ENCODE peak calls at places on chromosomes 4 and X, in five cellular contexts. D is CD4-positive, alpha-beta T cell; X is PC-3; B is OCI-LY7; R is K562. J is an unnamed sample. For H3K9me3, the result is how much of the 10 kb centered on the place peaks cover.

GRCh38 chr4:5982156-5982973 is 35.9 kb downstream of the C4orf50 start:
- DNase-seq in R (no peak), B (no peak), X (no peak), D (no peak), J (no peak)

GRCh38 chr4:21451032-21451431 is 497.5 kb downstream of the KCNIP4 start:
- DNase-seq in B (no peak), X (peak), D (no peak), R (no peak), J (no peak)

GRCh38 chr4:145804134-145804533 is 124.2 kb downstream of the C4orf51 start:
- DNase-seq in D (no peak), X (peak), B (no peak), R (no peak), J (no peak)

GRCh38 chr4:139975830-139976272 is 178.1 kb downstream of the MAML3 start:
- DNase-seq in B (peak), D (no peak), R (no peak), X (peak), J (no peak)

GRCh38 chrX:41981481-41982013 is 58.2 kb upstream of the CASK start:
- DNase-seq in R (peak), D (no peak), B (no peak), X (peak), J (no peak)

GRCh38 chrX:153651540-153652079 is 4.6 kb downstream of the DUSP9 start:
- DNase-seq in X (peak), B (peak), R (no peak), D (no peak), J (no peak)

GRCh38 chr4:5036239-5036638 is 15.0 kb upstream of the STK32B start:
- DNase-seq in R (peak), D (no peak), B (peak), X (peak), J (no peak)

GRCh38 chrX:153598541-153599191 is at the start of gene CCNQ:
- DNase-seq in X (peak), D (no peak), R (peak), B (peak), J (no peak)

GRCh38 chr4:112759313-112759712 is 122.4 kb downstream of the LARP7 start:
- DNase-seq in X (no peak), R (no peak), B (no peak), D (no peak), J (no peak)

GRCh38 chr4:26701095-26701494 is 117.2 kb downstream of the TBC1D19 start:
- DNase-seq in D (no peak), X (no peak), B (no peak), R (no peak), J (no peak)

GRCh38 chr4:107712236-107712635 is 7.8 kb downstream of the PAPSS1 start:
- DNase-seq in B (no peak), R (no peak), X (peak), D (no peak), J (no peak)

GRCh38 chr4:40656221-40656863 is 26.7 kb upstream of the RBM47 start:
- DNase-seq in B (peak), D (no peak), R (no peak), X (no peak), J (no peak)

GRCh38 chr4:104896623-104897296 is 249.9 kb upstream of the TET2 start:
- DNase-seq in B (no peak), R (no peak), D (no peak), X (no peak), J (no peak)

GRCh38 chrX:13868481-13869040 is 51.7 kb upstream of the GPM6B start:
- DNase-seq in X (peak), D (no peak), R (no peak), B (no peak), J (no peak)

GRCh38 chr4:2335729-2336101 is 73.8 kb upstream of the MXD4 start:
- DNase-seq in X (no peak), B (no peak), D (no peak), R (no peak), J (peak)

GRCh38 chr4:118270492-118270891 is 82.3 kb downstream of the PRSS12 start:
- DNase-seq in X (peak), B (peak), D (no peak), R (peak), J (no peak)

GRCh38 chrX:125289209-125289608 is 30.5 kb upstream of the TEX13C start:
- DNase-seq in D (no peak), B (no peak), X (peak), R (no peak), J (no peak)

GRCh38 chr4:175970072-175970471 is 95.6 kb upstream of the WDR17 start:
- DNase-seq in R (no peak), X (no peak), D (no peak), B (no peak), J (no peak)

GRCh38 chrX:95539041-95539440 is 1145.6 kb upstream of the DIAPH2 start:
- DNase-seq in B (no peak), X (no peak), R (no peak), D (no peak), J (no peak)

GRCh38 chrX:7132335-7133035 is 15.0 kb upstream of the STS start:
- DNase-seq in D (no peak), X (peak), B (peak), R (peak), J (peak)

GRCh38 chr4:134727696-134728095 is 526.1 kb upstream of the PABPC4L start:
- DNase-seq in X (no peak), R (no peak), B (no peak), D (no peak), J (no peak)

GRCh38 chr4:125781656-125782055 is 466.9 kb downstream of the FAT4 start:
- DNase-seq in X (no peak), B (no peak), R (no peak), D (no peak), J (no peak)

GRCh38 chr4:72895408-72895807 is 174.1 kb downstream of the COX18 start:
- DNase-seq in B (no peak), D (no peak), X (no peak), R (no peak), J (no peak)

GRCh38 chr4:77958897-77959296 is 96.3 kb downstream of the MRPL1 start:
- DNase-seq in R (no peak), X (no peak), B (no peak), D (no peak), J (no peak)

GRCh38 chr4:92237559-92237958 is 66.2 kb upstream of the GRID2 start:
- DNase-seq in D (no peak), R (no peak), B (no peak), X (no peak), J (no peak)

GRCh38 chrX:25726539-25726938 is 411.6 kb upstream of the MAGEB18 start:
- DNase-seq in B (no peak), D (no peak), R (no peak), X (no peak), J (no peak)

GRCh38 chr4:1367936-1368289 is 20.9 kb downstream of the UVSSA start:
- DNase-seq in B (no peak), D (no peak), R (no peak), X (no peak), J (peak)

GRCh38 chr4:29326004-29326403 is 1394.2 kb upstream of the PCDH7 start:
- DNase-seq in B (no peak), R (no peak), X (no peak), D (no peak), J (no peak)
- H3K9me3 ChIP-seq in B (under half), R (under half), X (under half), D (under half), J (under half)

GRCh38 chr4:147828361-147828760 is 96.5 kb downstream of the ARHGAP10 start:
- DNase-seq in R (no peak), X (peak), B (no peak), D (no peak), J (no peak)
- H3K9me3 ChIP-seq in R (under half), X (under half), B (under half), D (under half), J (under half)

DNA sequence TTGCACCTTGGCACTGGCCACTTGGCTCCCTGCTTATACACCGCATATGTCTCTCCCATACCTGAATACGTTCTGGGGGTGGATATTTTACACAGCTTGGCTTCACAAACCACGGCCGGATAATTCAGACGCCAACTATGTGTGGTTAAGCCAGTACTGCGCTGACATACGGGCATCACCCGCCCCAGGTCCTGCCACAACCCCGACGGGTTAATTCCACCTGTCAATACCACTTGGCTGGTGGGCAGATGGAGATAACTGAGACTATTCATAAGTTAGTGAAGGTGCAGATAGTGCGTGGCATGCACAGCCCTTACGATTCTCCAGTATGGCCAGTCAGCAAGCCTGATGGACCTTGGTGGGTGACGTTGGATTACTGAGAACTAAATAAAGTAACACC is 696.3 kb upstream of the AGA start:
- DNase-seq in B (no peak), D (no peak), X (no peak), R (no peak), J (no peak)
- H3K9me3 ChIP-seq in B (under half), D (under half), X (under half), R (under half), J (under half)

GRCh38 chrX:19849433-19850190 is 37.8 kb downstream of the SH3KBP1 start:
- DNase-seq in X (no peak), D (no peak), R (no peak), B (peak), J (no peak)
- H3K9me3 ChIP-seq in X (under half), D (under half), R (under half), B (under half), J (under half)

DNA sequence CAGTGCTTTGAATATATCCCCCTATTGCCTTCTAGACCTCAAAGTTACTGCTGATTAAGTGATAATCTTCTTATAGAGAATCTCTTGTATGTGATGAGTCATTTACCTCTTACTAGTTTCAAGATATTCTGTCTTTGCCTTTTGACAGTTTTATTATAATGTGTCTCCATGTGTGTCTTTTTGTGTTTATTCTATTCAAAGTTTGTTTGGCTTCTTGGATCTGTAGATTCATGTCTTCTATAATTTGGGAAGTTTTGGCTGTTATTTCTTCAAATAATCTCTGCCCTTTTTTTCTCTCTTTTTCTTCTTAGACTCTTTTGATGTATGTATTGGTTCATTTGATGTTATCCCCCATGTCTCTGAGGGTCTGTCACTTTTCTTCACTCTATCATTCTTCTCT is 915.7 kb upstream of the GRIA3 start:
- DNase-seq in R (no peak), B (no peak), X (no peak), D (no peak), J (no peak)
- H3K9me3 ChIP-seq in R (under half), B (under half), X (under half), D (under half), J (under half)